ENCODE peak calls at places on chromosome 5, in five cellular contexts. B is fibroblast of lung; L is stimulated activated CD4-positive, alpha-beta T cell treated with anti-CD3 and anti-CD28 coated beads, Interleukin-4, amount 100 ng/mL, for 4 hours; Q is neural progenitor cell; N is epithelial cell of proximal tubule. H is an unnamed sample.
A peak's percentile ranks its signal among the peaks of the same experiment; 100 is the strongest.

GRCh38 chr5:151270599-151270998 is 17.6 kb downstream of the GM2A start:
- DNase-seq in L (no peak), N (peak; percentile 22), B (peak; percentile 51), Q (no peak), H (no peak)

GRCh38 chr5:109857405-109858031 is 167.8 kb downstream of the MAN2A1 start:
- DNase-seq in B (no peak), N (no peak), Q (no peak), L (no peak), H (no peak)

GRCh38 chr5:172451771-172452197 is 2.5 kb downstream of the SH3PXD2B start:
- DNase-seq in B (peak; percentile 88), N (peak; percentile 53), L (no peak), Q (no peak), H (peak; percentile 78)

GRCh38 chr5:179233909-179234562 is 111.2 kb downstream of the ADAMTS2 start:
- DNase-seq in N (no peak), B (no peak), Q (no peak), L (no peak), H (no peak)

GRCh38 chr5:32520995-32521394 is 64.4 kb upstream of the SUB1 start:
- DNase-seq in L (no peak), Q (no peak), B (no peak), N (no peak), H (no peak)

GRCh38 chr5:175867587-175868347 is 3.6 kb upstream of the CPLX2 start:
- DNase-seq in N (no peak), L (no peak), B (no peak), Q (peak; percentile 67), H (no peak)

GRCh38 chr5:55636177-55636576 is 75.9 kb downstream of the SLC38A9 start:
- DNase-seq in Q (no peak), B (no peak), L (no peak), N (no peak), H (no peak)

GRCh38 chr5:172172912-172173591 is 15.0 kb downstream of the STK10 start:
- DNase-seq in Q (no peak), L (no peak), B (no peak), N (no peak), H (no peak)

GRCh38 chr5:127428748-127429147 is 88.7 kb upstream of the PRRC1 start:
- DNase-seq in Q (no peak), L (no peak), N (no peak), B (peak; percentile 67), H (no peak)

GRCh38 chr5:154268073-154268472 is 77.5 kb downstream of the GALNT10 start:
- DNase-seq in N (no peak), Q (no peak), B (no peak), L (no peak), H (peak; percentile 12)

GRCh38 chr5:36177715-36178556 is 26.0 kb downstream of the SKP2 start:
- DNase-seq in L (no peak), B (peak; percentile 50), N (peak; percentile 12), Q (peak; percentile 50), H (peak; percentile 54)

GRCh38 chr5:167050568-167051214 is 1240.8 kb upstream of the WWC1 start:
- DNase-seq in Q (no peak), L (no peak), N (no peak), B (peak; percentile 8), H (peak; percentile 34)

GRCh38 chr5:149452665-149453617 is 73.8 kb upstream of the IL17B start:
- DNase-seq in L (no peak), B (peak; percentile 98), Q (peak; percentile 50), N (no peak), H (peak; percentile 92)

H was measured in endothelial cell of umbilical vein.